ENCODE peak calls at places on chromosomes 11 and 22, in nine cellular contexts. T is left kidney; M is stimulated activated CD4-positive, alpha-beta T cell treated with anti-CD3 and anti-CD28 coated beads, Interleukin-4, amount 100 ng/mL, for 48 hours; E is activated T-cell treated with anti-CD3 and anti-CD28 coated beads, Interleukin-2, amount 50 U/mL, for 48 hours; K is NCI-H1694 treated with DMSO at 0.1 percent for 48 hours; Q is GM23248; F is COR-L47; S is Caki2; I is amniotic epithelial cell. U is an unnamed sample.

GRCh38 chr11:746289-747175 is 732 bp upstream of the TALDO1 start:
- DNase-seq in M (no peak), E (peak), I (no peak), Q (peak), K (no peak), F (peak), T (peak), S (peak), U (no peak)

GRCh38 chr11:10762185-10762584 is 11.1 kb downstream of the CTR9 start:
- DNase-seq in Q (no peak), I (no peak), S (no peak), F (no peak), K (no peak), M (no peak), T (no peak), E (no peak), U (no peak)

GRCh38 chr11:71236836-71237475 is 15.4 kb downstream of the SHANK2 start:
- DNase-seq in E (no peak), K (no peak), Q (no peak), I (no peak), F (no peak), T (no peak), M (no peak), S (no peak), U (no peak)

GRCh38 chr11:68057807-68058206 is 19.0 kb downstream of the TCIRG1 start:
- DNase-seq in M (no peak), F (no peak), E (no peak), T (no peak), S (no peak), Q (no peak), I (no peak), K (no peak), U (no peak)

GRCh38 chr11:35165416-35166368 is 26.7 kb downstream of the CD44 start:
- DNase-seq in I (peak), E (peak), K (no peak), F (no peak), M (peak), Q (peak), T (no peak), S (peak), U (peak)

GRCh38 chr11:61144511-61145179 is 16.6 kb downstream of the VPS37C start:
- DNase-seq in Q (no peak), M (no peak), K (no peak), I (no peak), S (no peak), E (no peak), T (no peak), F (no peak), U (no peak)

GRCh38 chr11:111819161-111820058 is 52.0 kb downstream of the ALG9 start:
- DNase-seq in I (peak), F (no peak), Q (peak), S (no peak), K (no peak), T (peak), M (no peak), E (no peak), U (no peak)

GRCh38 chr11:110968348-110969062 is 256.3 kb upstream of the ARHGAP20 start:
- DNase-seq in I (peak), Q (peak), F (no peak), T (no peak), M (no peak), K (no peak), E (no peak), S (no peak), U (no peak)

GRCh38 chr11:130178441-130178971 is 18.9 kb downstream of the ST14 start:
- DNase-seq in E (no peak), S (no peak), K (no peak), M (no peak), T (peak), Q (no peak), I (no peak), F (peak), U (no peak)

GRCh38 chr11:104198576-104198975 is 34.6 kb upstream of the PDGFD start:
- DNase-seq in S (no peak), Q (peak), I (peak), M (no peak), F (no peak), K (peak), E (no peak), T (no peak), U (no peak)

GRCh38 chr11:57513911-57514537 is 1.5 kb downstream of the SLC43A1 start:
- DNase-seq in E (peak), I (peak), M (peak), F (peak), S (no peak), K (no peak), T (peak), Q (peak), U (no peak)

GRCh38 chr11:2527621-2528291 is 82.9 kb downstream of the KCNQ1 start:
- DNase-seq in Q (no peak), K (no peak), T (no peak), M (no peak), I (no peak), S (no peak), F (no peak), E (no peak), U (no peak)

GRCh38 chr11:61507962-61508824 is at the start of gene LRRC10B:
- DNase-seq in I (no peak), K (no peak), Q (peak), E (peak), T (peak), S (no peak), M (peak), F (peak), U (no peak)

GRCh38 chr22:44248926-44249325 is 63.8 kb downstream of the SHISAL1 start:
- DNase-seq in F (no peak), M (no peak), S (no peak), Q (no peak), I (no peak), T (no peak), K (no peak), E (no peak), U (no peak)

GRCh38 chr11:74672956-74673895 is 58.0 kb downstream of the CHRDL2 start:
- DNase-seq in I (peak), T (peak), F (no peak), Q (peak), K (no peak), E (no peak), M (no peak), S (peak), U (no peak)

GRCh38 chr11:97742717-97743116 is 1278.0 kb upstream of the CNTN5 start:
- DNase-seq in M (no peak), K (no peak), S (no peak), E (no peak), I (peak), T (no peak), F (no peak), Q (no peak), U (no peak)

GRCh38 chr22:43237280-43237679 is 50.3 kb upstream of the TTLL12 start:
- DNase-seq in I (no peak), F (no peak), E (no peak), Q (no peak), T (no peak), M (no peak), K (no peak), S (no peak), U (no peak)

GRCh38 chr22:36461665-36462474 is 19.6 kb downstream of the TXN2 start:
- DNase-seq in K (no peak), F (no peak), M (no peak), I (peak), S (peak), E (no peak), Q (peak), T (peak), U (no peak)

GRCh38 chr11:35281169-35281591 is 138.2 kb downstream of the SLC1A2 start:
- DNase-seq in T (no peak), I (peak), K (no peak), S (no peak), Q (peak), F (no peak), M (no peak), E (no peak), U (no peak)

GRCh38 chr11:96464695-96465307 is 75.0 kb downstream of the JRKL start:
- DNase-seq in I (peak), E (no peak), F (peak), T (peak), K (peak), S (peak), M (no peak), Q (peak), U (no peak)

GRCh38 chr22:35072939-35073338 is 7.0 kb downstream of the ISX start:
- DNase-seq in S (peak), T (no peak), F (no peak), M (no peak), K (no peak), Q (peak), I (no peak), E (no peak), U (no peak)